ENCODE peak calls at places on chromosome 17, in nine cellular contexts. One of them, this sample, is unnamed.

GRCh38 chr17:8360260-8360659 is 16.2 kb downstream of the KRABD2 start:
- DNase-seq in naive thymus-derived CD4-positive, alpha-beta T cell: no peak
- DNase-seq in adrenal gland: no peak
- DNase-seq in Peyer's patch: no peak
- DNase-seq in tibial artery: no peak
- DNase-seq in A549: no peak
- DNase-seq in heart left ventricle: no peak
- DNase-seq in heart right ventricle: no peak
- DNase-seq in fibroblast of lung: no peak
- DNase-seq in this sample: no peak

GRCh38 chr17:8698142-8699050 is 46.2 kb downstream of the CCDC42 start:
- DNase-seq in naive thymus-derived CD4-positive, alpha-beta T cell: no peak
- DNase-seq in tibial artery: peak; percentile 83
- DNase-seq in heart left ventricle: peak; percentile 73
- DNase-seq in heart right ventricle: peak; percentile 62
- DNase-seq in A549: no peak
- DNase-seq in Peyer's patch: peak; percentile 48
- DNase-seq in adrenal gland: peak; percentile 38
- DNase-seq in fibroblast of lung: peak; percentile 84
- DNase-seq in this sample: peak; percentile 92

GRCh38 chr17:17075037-17075755 is 32.9 kb downstream of the MPRIP start:
- DNase-seq in A549: no peak
- DNase-seq in tibial artery: peak; percentile 70
- DNase-seq in fibroblast of lung: peak; percentile 63
- DNase-seq in heart right ventricle: peak; percentile 72
- DNase-seq in adrenal gland: peak; percentile 53
- DNase-seq in heart left ventricle: peak; percentile 72
- DNase-seq in naive thymus-derived CD4-positive, alpha-beta T cell: no peak
- DNase-seq in Peyer's patch: peak; percentile 48
- DNase-seq in this sample: peak; percentile 74

GRCh38 chr17:4448197-4448980 is 14.6 kb downstream of the SPNS3 start:
- DNase-seq in A549: no peak
- DNase-seq in tibial artery: no peak
- DNase-seq in Peyer's patch: no peak
- DNase-seq in naive thymus-derived CD4-positive, alpha-beta T cell: no peak
- DNase-seq in fibroblast of lung: no peak
- DNase-seq in heart left ventricle: no peak
- DNase-seq in adrenal gland: no peak
- DNase-seq in heart right ventricle: no peak
- DNase-seq in this sample: no peak

GRCh38 chr17:63116228-63116627 is 150.2 kb downstream of the TANC2 start:
- DNase-seq in tibial artery: no peak
- DNase-seq in Peyer's patch: no peak
- DNase-seq in A549: peak; percentile 40
- DNase-seq in adrenal gland: no peak
- DNase-seq in heart right ventricle: no peak
- DNase-seq in naive thymus-derived CD4-positive, alpha-beta T cell: no peak
- DNase-seq in fibroblast of lung: no peak
- DNase-seq in heart left ventricle: no peak
- DNase-seq in this sample: no peak

GRCh38 chr17:1104222-1104621 is 75.6 kb downstream of the ABR start:
- DNase-seq in Peyer's patch: no peak
- DNase-seq in tibial artery: peak; percentile 82
- DNase-seq in adrenal gland: peak; percentile 83
- DNase-seq in naive thymus-derived CD4-positive, alpha-beta T cell: no peak
- DNase-seq in fibroblast of lung: no peak
- DNase-seq in A549: no peak
- DNase-seq in heart right ventricle: peak; percentile 82
- DNase-seq in heart left ventricle: peak; percentile 74
- DNase-seq in this sample: peak; percentile 76

GRCh38 chr17:61495161-61495857 is 43.1 kb downstream of the TBX4 start:
- DNase-seq in fibroblast of lung: peak; percentile 56
- DNase-seq in heart right ventricle: no peak
- DNase-seq in A549: no peak
- DNase-seq in adrenal gland: peak; percentile 89
- DNase-seq in Peyer's patch: no peak
- DNase-seq in naive thymus-derived CD4-positive, alpha-beta T cell: no peak
- DNase-seq in tibial artery: no peak
- DNase-seq in heart left ventricle: no peak
- DNase-seq in this sample: no peak

GRCh38 chr17:35514561-35514960 is 22.9 kb downstream of the SLFN12L start:
- DNase-seq in Peyer's patch: no peak
- DNase-seq in tibial artery: no peak
- DNase-seq in heart left ventricle: no peak
- DNase-seq in heart right ventricle: no peak
- DNase-seq in fibroblast of lung: no peak
- DNase-seq in adrenal gland: no peak
- DNase-seq in A549: peak; percentile 18
- DNase-seq in naive thymus-derived CD4-positive, alpha-beta T cell: no peak
- DNase-seq in this sample: no peak

GRCh38 chr17:39666601-39667261 is 1.5 kb upstream of the PNMT start:
- DNase-seq in heart right ventricle: peak; percentile 79
- DNase-seq in adrenal gland: peak; percentile 72
- DNase-seq in fibroblast of lung: no peak
- DNase-seq in naive thymus-derived CD4-positive, alpha-beta T cell: no peak
- DNase-seq in A549: peak; percentile 35
- DNase-seq in Peyer's patch: no peak
- DNase-seq in heart left ventricle: peak; percentile 82
- DNase-seq in tibial artery: peak; percentile 93
- DNase-seq in this sample: peak; percentile 83

GRCh38 chr17:82235775-82236141 is 6.9 kb downstream of the SLC16A3 start:
- DNase-seq in adrenal gland: no peak
- DNase-seq in heart left ventricle: peak; percentile 64
- DNase-seq in Peyer's patch: peak; percentile 72
- DNase-seq in tibial artery: no peak
- DNase-seq in fibroblast of lung: no peak
- DNase-seq in heart right ventricle: no peak
- DNase-seq in A549: no peak
- DNase-seq in naive thymus-derived CD4-positive, alpha-beta T cell: no peak
- DNase-seq in this sample: peak; percentile 60

GRCh38 chr17:76697702-76698465 is 12.9 kb downstream of the MXRA7 start:
- DNase-seq in heart right ventricle: no peak
- DNase-seq in heart left ventricle: no peak
- DNase-seq in Peyer's patch: no peak
- DNase-seq in adrenal gland: peak; percentile 66
- DNase-seq in naive thymus-derived CD4-positive, alpha-beta T cell: no peak
- DNase-seq in tibial artery: peak; percentile 81
- DNase-seq in A549: no peak
- DNase-seq in fibroblast of lung: peak; percentile 82
- DNase-seq in this sample: peak; percentile 83

GRCh38 chr17:53039981-53040380 is 782.7 kb upstream of the KIF2B start:
- DNase-seq in tibial artery: no peak
- DNase-seq in adrenal gland: no peak
- DNase-seq in Peyer's patch: no peak
- DNase-seq in heart left ventricle: no peak
- DNase-seq in heart right ventricle: no peak
- DNase-seq in fibroblast of lung: no peak
- DNase-seq in A549: no peak
- DNase-seq in naive thymus-derived CD4-positive, alpha-beta T cell: no peak
- DNase-seq in this sample: no peak

GRCh38 chr17:69947027-69947759 is 127.8 kb upstream of the KCNJ16 start:
- DNase-seq in naive thymus-derived CD4-positive, alpha-beta T cell: no peak
- DNase-seq in heart right ventricle: no peak
- DNase-seq in tibial artery: no peak
- DNase-seq in adrenal gland: no peak
- DNase-seq in heart left ventricle: no peak
- DNase-seq in A549: no peak
- DNase-seq in fibroblast of lung: peak; percentile 69
- DNase-seq in Peyer's patch: no peak
- DNase-seq in this sample: no peak

GRCh38 chr17:43632231-43632630 is 29.5 kb downstream of the MEOX1 start:
- DNase-seq in adrenal gland: no peak
- DNase-seq in heart left ventricle: peak; percentile 54
- DNase-seq in naive thymus-derived CD4-positive, alpha-beta T cell: no peak
- DNase-seq in Peyer's patch: no peak
- DNase-seq in A549: no peak
- DNase-seq in tibial artery: no peak
- DNase-seq in fibroblast of lung: no peak
- DNase-seq in heart right ventricle: no peak
- DNase-seq in this sample: no peak

GRCh38 chr17:76920364-76921139 is 52.3 kb downstream of the MGAT5B start:
- DNase-seq in heart right ventricle: no peak
- DNase-seq in naive thymus-derived CD4-positive, alpha-beta T cell: no peak
- DNase-seq in adrenal gland: no peak
- DNase-seq in Peyer's patch: no peak
- DNase-seq in tibial artery: no peak
- DNase-seq in fibroblast of lung: no peak
- DNase-seq in A549: no peak
- DNase-seq in heart left ventricle: peak; percentile 1
- DNase-seq in this sample: no peak

GRCh38 chr17:43542854-43543253 is 3.3 kb downstream of the ETV4 start:
- DNase-seq in fibroblast of lung: no peak
- DNase-seq in heart left ventricle: no peak
- DNase-seq in Peyer's patch: no peak
- DNase-seq in naive thymus-derived CD4-positive, alpha-beta T cell: no peak
- DNase-seq in adrenal gland: no peak
- DNase-seq in tibial artery: no peak
- DNase-seq in A549: no peak
- DNase-seq in heart right ventricle: no peak
- DNase-seq in this sample: no peak

GRCh38 chr17:55706808-55707773 is 15.6 kb downstream of the TMEM100 start:
- DNase-seq in fibroblast of lung: no peak
- DNase-seq in adrenal gland: no peak
- DNase-seq in heart right ventricle: no peak
- DNase-seq in naive thymus-derived CD4-positive, alpha-beta T cell: no peak
- DNase-seq in A549: no peak
- DNase-seq in tibial artery: no peak
- DNase-seq in Peyer's patch: no peak
- DNase-seq in heart left ventricle: no peak
- DNase-seq in this sample: no peak

GRCh38 chr17:82055023-82055964 is 3.6 kb downstream of the GPS1 start:
- DNase-seq in tibial artery: no peak
- DNase-seq in A549: no peak
- DNase-seq in fibroblast of lung: no peak
- DNase-seq in heart right ventricle: no peak
- DNase-seq in heart left ventricle: peak; percentile 44
- DNase-seq in Peyer's patch: no peak
- DNase-seq in naive thymus-derived CD4-positive, alpha-beta T cell: no peak
- DNase-seq in adrenal gland: no peak
- DNase-seq in this sample: peak; percentile 58

GRCh38 chr17:8190506-8190905 is 526 bp upstream of the BORCS6 start:
- DNase-seq in tibial artery: no peak
- DNase-seq in Peyer's patch: no peak
- DNase-seq in adrenal gland: no peak
- DNase-seq in A549: no peak
- DNase-seq in heart left ventricle: no peak
- DNase-seq in fibroblast of lung: no peak
- DNase-seq in naive thymus-derived CD4-positive, alpha-beta T cell: no peak
- DNase-seq in heart right ventricle: no peak
- DNase-seq in this sample: no peak

DNA sequence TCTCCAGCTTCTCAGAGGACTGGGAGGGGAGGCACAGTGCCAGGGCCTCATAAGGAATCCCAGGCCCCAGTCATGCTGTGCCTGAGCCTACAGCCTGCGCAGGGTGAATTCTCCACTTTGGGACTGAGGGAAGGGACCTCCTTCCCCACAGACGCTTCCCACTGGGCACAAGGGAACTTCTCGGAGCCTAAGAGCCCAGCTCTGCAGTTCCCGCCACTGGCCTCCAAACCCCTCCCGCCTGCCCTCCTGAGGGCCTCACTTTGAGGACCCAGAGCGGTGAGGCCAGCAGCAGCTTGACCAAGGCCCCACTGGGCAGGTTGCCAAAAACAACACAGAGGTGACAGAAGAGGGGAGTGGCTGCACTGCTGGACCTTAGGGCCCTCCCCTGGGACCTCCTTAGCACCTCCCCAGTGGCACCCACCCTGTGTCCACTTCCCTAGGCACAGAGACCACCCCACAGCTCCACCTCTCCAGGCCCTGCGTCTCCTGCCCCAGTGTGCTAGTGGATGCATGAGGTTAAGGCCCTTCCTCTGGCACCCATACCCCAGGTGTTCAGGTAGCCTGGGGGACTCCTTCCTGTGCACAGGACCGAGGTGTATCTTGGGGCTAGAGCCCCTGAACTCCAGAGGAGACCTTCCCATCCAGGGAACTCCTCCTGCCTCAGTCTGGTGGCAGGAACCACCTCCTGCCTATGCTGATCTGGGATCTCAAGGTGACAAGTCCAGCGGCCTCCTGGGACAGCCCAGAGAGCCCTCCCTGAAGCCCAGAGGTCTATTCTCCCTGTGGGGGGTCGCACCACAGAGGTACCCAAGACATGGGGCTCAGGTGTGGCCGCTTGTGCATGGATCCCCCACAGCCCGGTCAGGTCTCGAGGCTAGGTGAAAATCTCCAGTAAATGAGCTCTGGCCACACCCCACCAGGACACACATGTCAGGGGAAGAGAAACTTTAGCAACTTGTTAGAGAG is 3.4 kb downstream of the CASKIN2 start:
- DNase-seq in Peyer's patch: no peak
- DNase-seq in A549: no peak
- DNase-seq in adrenal gland: peak; percentile 67
- DNase-seq in heart left ventricle: peak; percentile 86
- DNase-seq in naive thymus-derived CD4-positive, alpha-beta T cell: no peak
- DNase-seq in heart right ventricle: peak; percentile 71
- DNase-seq in fibroblast of lung: no peak
- DNase-seq in tibial artery: no peak
- DNase-seq in this sample: peak; percentile 83
- H3K27ac ChIP-seq in Peyer's patch: no peak overlapping the region
- H3K27ac ChIP-seq in A549: peak overlapping the region; percentile 9
- H3K27ac ChIP-seq in adrenal gland: peak overlapping the region; percentile 86
- H3K27ac ChIP-seq in heart left ventricle: peak overlapping the region; percentile 97
- H3K27ac ChIP-seq in naive thymus-derived CD4-positive, alpha-beta T cell: no peak overlapping the region
- H3K27ac ChIP-seq in heart right ventricle: peak overlapping the region; percentile 89
- H3K27ac ChIP-seq in fibroblast of lung: no peak overlapping the region
- H3K27ac ChIP-seq in tibial artery: peak overlapping the region; percentile 93
- H3K27ac ChIP-seq in this sample: peak overlapping the region; percentile 58

GRCh38 chr17:74205274-74205673 is 1.8 kb downstream of the RPL38 start:
- DNase-seq in naive thymus-derived CD4-positive, alpha-beta T cell: no peak
- DNase-seq in heart left ventricle: no peak
- DNase-seq in adrenal gland: no peak
- DNase-seq in A549: no peak
- DNase-seq in tibial artery: no peak
- DNase-seq in Peyer's patch: no peak
- DNase-seq in fibroblast of lung: no peak
- DNase-seq in heart right ventricle: no peak
- DNase-seq in this sample: peak; percentile 17
- H3K4me3 ChIP-seq in naive thymus-derived CD4-positive, alpha-beta T cell: peak overlapping the region; percentile 89
- H3K4me3 ChIP-seq in heart left ventricle: peak overlapping the region; percentile 74
- H3K4me3 ChIP-seq in adrenal gland: no peak overlapping the region
- H3K4me3 ChIP-seq in A549: peak overlapping the region; percentile 71
- H3K4me3 ChIP-seq in tibial artery: no peak overlapping the region
- H3K4me3 ChIP-seq in Peyer's patch: no peak overlapping the region
- H3K4me3 ChIP-seq in fibroblast of lung: no peak overlapping the region
- H3K4me3 ChIP-seq in heart right ventricle: no peak overlapping the region
- H3K4me3 ChIP-seq in this sample: no peak overlapping the region

GRCh38 chr17:75367312-75367711 is 38.2 kb downstream of the GRB2 start:
- DNase-seq in A549: peak; percentile 40
- DNase-seq in Peyer's patch: no peak
- DNase-seq in heart left ventricle: no peak
- DNase-seq in naive thymus-derived CD4-positive, alpha-beta T cell: no peak
- DNase-seq in adrenal gland: no peak
- DNase-seq in fibroblast of lung: peak; percentile 69
- DNase-seq in tibial artery: no peak
- DNase-seq in heart right ventricle: no peak
- DNase-seq in this sample: no peak
- H3K4me1 ChIP-seq in A549: peaks cover 65% of the 10 kb centered on the region
- H3K4me1 ChIP-seq in Peyer's patch: peaks cover 9% of the 10 kb centered on the region
- H3K4me1 ChIP-seq in heart left ventricle: peaks cover 19% of the 10 kb centered on the region
- H3K4me1 ChIP-seq in naive thymus-derived CD4-positive, alpha-beta T cell: peaks cover 77% of the 10 kb centered on the region
- H3K4me1 ChIP-seq in adrenal gland: peaks cover 90% of the 10 kb centered on the region
- H3K4me1 ChIP-seq in fibroblast of lung: peaks cover 4% of the 10 kb centered on the region
- H3K4me1 ChIP-seq in tibial artery: peaks cover 96% of the 10 kb centered on the region
- H3K4me1 ChIP-seq in heart right ventricle: no peaks in the 10 kb centered on the region
- H3K4me1 ChIP-seq in this sample: peaks cover 16% of the 10 kb centered on the region

GRCh38 chr17:42509916-42510315 is 26.1 kb upstream of the NAGLU start:
- DNase-seq in heart left ventricle: no peak
- DNase-seq in A549: no peak
- DNase-seq in tibial artery: no peak
- DNase-seq in Peyer's patch: no peak
- DNase-seq in fibroblast of lung: no peak
- DNase-seq in naive thymus-derived CD4-positive, alpha-beta T cell: no peak
- DNase-seq in heart right ventricle: no peak
- DNase-seq in adrenal gland: no peak
- DNase-seq in this sample: no peak
- H3K27ac ChIP-seq in heart left ventricle: no peak overlapping the region
- H3K27ac ChIP-seq in A549: no peak overlapping the region
- H3K27ac ChIP-seq in tibial artery: no peak overlapping the region
- H3K27ac ChIP-seq in Peyer's patch: no peak overlapping the region
- H3K27ac ChIP-seq in fibroblast of lung: no peak overlapping the region
- H3K27ac ChIP-seq in naive thymus-derived CD4-positive, alpha-beta T cell: no peak overlapping the region
- H3K27ac ChIP-seq in heart right ventricle: no peak overlapping the region
- H3K27ac ChIP-seq in adrenal gland: no peak overlapping the region
- H3K27ac ChIP-seq in this sample: no peak overlapping the region